ENCODE peak calls at places on chromosomes 4 and X, in six cellular contexts. I is tibial nerve; F is cardiac muscle cell; O is colonic mucosa; C is CD4-positive, CD25-positive, alpha-beta regulatory T cell; W is heart left ventricle. B is an unnamed sample. For H3K36me3, the result is how much of the 10 kb centered on the place peaks cover.

GRCh38 chr4:48333587-48333986 is 7.7 kb upstream of the SLAIN2 start:
- DNase-seq in I (no peak), F (no peak), O (no peak), C (no peak), W (no peak), B (peak)

GRCh38 chr4:21470531-21470930 is 478.0 kb downstream of the KCNIP4 start:
- DNase-seq in I (no peak), F (peak), O (no peak), C (no peak), W (no peak), B (no peak)

GRCh38 chr4:17058506-17058905 is 160.1 kb upstream of the LDB2 start:
- DNase-seq in I (no peak), F (peak), O (no peak), C (no peak), W (peak), B (peak)

GRCh38 chrX:103727115-103727514 is 16.4 kb downstream of the TMEM31 start:
- DNase-seq in I (no peak), F (no peak), O (no peak), C (no peak), W (no peak), B (no peak)

GRCh38 chr4:186701788-186702187 is 21.9 kb downstream of the FAT1 start:
- DNase-seq in I (no peak), F (no peak), O (no peak), C (no peak), W (no peak), B (no peak)

GRCh38 chr4:35511851-35512250 is 732.5 kb downstream of the ARAP2 start:
- DNase-seq in I (no peak), F (no peak), O (no peak), C (no peak), W (no peak), B (no peak)

GRCh38 chr4:81828991-81829390 is 357.3 kb upstream of the RASGEF1B start:
- DNase-seq in I (no peak), F (peak), O (no peak), C (no peak), W (peak), B (no peak)

GRCh38 chrX:109839694-109840358 is 106.8 kb upstream of the ACSL4 start:
- DNase-seq in I (no peak), F (peak), O (no peak), C (no peak), W (peak), B (no peak)

GRCh38 chrX:40165861-40166260 is 68.1 kb upstream of the BCOR start:
- DNase-seq in I (no peak), F (no peak), O (no peak), C (no peak), W (no peak), B (peak)

GRCh38 chrX:40576291-40576690 is 4.5 kb upstream of the ATP6AP2 start:
- DNase-seq in I (no peak), F (no peak), O (no peak), C (no peak), W (no peak), B (no peak)

GRCh38 chrX:70755850-70756249 is 152.7 kb downstream of the TEX11 start:
- DNase-seq in I (no peak), F (no peak), O (no peak), C (peak), W (no peak), B (no peak)

GRCh38 chr4:33998204-33998603 is 2246.1 kb downstream of the ARAP2 start:
- DNase-seq in I (no peak), F (no peak), O (no peak), C (no peak), W (no peak), B (no peak)

GRCh38 chr4:185712350-185713024 is 99.5 kb downstream of the SORBS2 start:
- DNase-seq in I (no peak), F (no peak), O (no peak), C (no peak), W (no peak), B (no peak)

GRCh38 chr4:140947507-140947906 is 185.8 kb downstream of the RNF150 start:
- DNase-seq in I (no peak), F (peak), O (no peak), C (no peak), W (peak), B (no peak)

GRCh38 chr4:41991916-41992767 is 1.8 kb downstream of the SLC30A9 start:
- DNase-seq in I (no peak), F (peak), O (no peak), C (no peak), W (no peak), B (no peak)

GRCh38 chr4:147732516-147733193 is 767 bp downstream of the ARHGAP10 start:
- DNase-seq in I (no peak), F (peak), O (peak), C (no peak), W (peak), B (peak)

GRCh38 chr4:103032575-103032974 is 13.1 kb upstream of the SLC9B1 start:
- DNase-seq in I (no peak), F (peak), O (no peak), C (no peak), W (no peak), B (no peak)

GRCh38 chrX:18649498-18649951 is 22.4 kb downstream of the RS1 start:
- DNase-seq in I (no peak), F (no peak), O (no peak), C (no peak), W (no peak), B (no peak)

GRCh38 chr4:3285558-3286334 is 7.1 kb upstream of the RGS12 start:
- DNase-seq in I (no peak), F (peak), O (no peak), C (no peak), W (no peak), B (peak)

GRCh38 chrX:348461-349117 is 30.0 kb upstream of the GTPBP6 start:
- DNase-seq in I (no peak), F (peak), O (no peak), C (no peak), W (peak), B (peak)

GRCh38 chr4:28469387-28469786 is 1608.7 kb downstream of the STIM2 start:
- DNase-seq in I (no peak), F (no peak), O (no peak), C (no peak), W (no peak), B (no peak)

GRCh38 chrX:81316163-81316562 is 114.3 kb downstream of the SH3BGRL start:
- DNase-seq in I (no peak), F (peak), O (no peak), C (no peak), W (no peak), B (no peak)

GRCh38 chr4:124111922-124112321 is 600.6 kb downstream of the ANKRD50 start:
- DNase-seq in I (no peak), F (peak), O (no peak), C (no peak), W (no peak), B (no peak)

GRCh38 chr4:149353241-149353640 is 462.4 kb downstream of the IQCM start:
- DNase-seq in I (no peak), F (no peak), O (no peak), C (no peak), W (no peak), B (no peak)

GRCh38 chr4:40721730-40722171 is 28.0 kb upstream of the NSUN7 start:
- DNase-seq in I (no peak), F (no peak), O (no peak), C (no peak), W (no peak), B (no peak)

GRCh38 chr4:156346959-156347385 is 393.3 kb upstream of the CTSO start:
- DNase-seq in I (no peak), F (no peak), O (no peak), C (no peak), W (no peak), B (no peak)

GRCh38 chrX:34875204-34875603 is 67.4 kb upstream of the FAM47B start:
- DNase-seq in I (no peak), F (peak), O (no peak), C (no peak), W (no peak), B (peak)

GRCh38 chrX:48938721-48939416 is 18.5 kb downstream of the OTUD5 start:
- DNase-seq in I (no peak), F (no peak), O (no peak), C (peak), W (no peak), B (no peak)

GRCh38 chr4:155805016-155805415 is 46.2 kb downstream of the GUCY1B1 start:
- DNase-seq in I (no peak), F (peak), O (no peak), C (no peak), W (no peak), B (peak)

GRCh38 chr4:717601-718320 is 12.1 kb downstream of the PCGF3 start:
- DNase-seq in I (no peak), F (no peak), O (no peak), C (no peak), W (no peak), B (no peak)

GRCh38 chr4:2927696-2928075 is 35.5 kb downstream of the NOP14 start:
- DNase-seq in I (no peak), F (no peak), O (no peak), C (no peak), W (no peak), B (no peak)

GRCh38 chrX:101029665-101030064 is 22.2 kb downstream of the TRMT2B start:
- DNase-seq in I (no peak), F (no peak), O (no peak), C (no peak), W (no peak), B (no peak)

GRCh38 chrX:83845397-83845796 is 15.5 kb upstream of the CYLC1 start:
- DNase-seq in I (no peak), F (peak), O (no peak), C (no peak), W (no peak), B (peak)

GRCh38 chrX:107731831-107732502 is 43.6 kb downstream of the TSC22D3 start:
- DNase-seq in I (peak), F (peak), O (peak), C (no peak), W (peak), B (peak)

GRCh38 chrX:14357314-14357713 is 172.0 kb upstream of the GLRA2 start:
- DNase-seq in I (no peak), F (no peak), O (no peak), C (no peak), W (no peak), B (peak)

GRCh38 chr4:109816082-109816442 is 500 bp downstream of the GAR1 start:
- DNase-seq in I (no peak), F (no peak), O (peak), C (peak), W (no peak), B (peak)

GRCh38 chrX:22538581-22538980 is 265.9 kb downstream of the CBLL2 start:
- DNase-seq in I (no peak), F (no peak), O (no peak), C (no peak), W (no peak), B (no peak)

GRCh38 chr4:169131556-169132208 is 121.6 kb upstream of the CBR4 start:
- DNase-seq in I (no peak), F (no peak), O (no peak), C (no peak), W (no peak), B (no peak)

GRCh38 chr4:169124661-169125060 is 114.6 kb upstream of the CBR4 start:
- DNase-seq in I (no peak), F (no peak), O (no peak), C (no peak), W (no peak), B (no peak)

GRCh38 chr4:169133932-169134331 is 123.9 kb upstream of the CBR4 start:
- DNase-seq in I (no peak), F (no peak), O (no peak), C (no peak), W (no peak), B (no peak)

GRCh38 chr4:169132561-169133305 is 122.7 kb upstream of the CBR4 start:
- DNase-seq in I (no peak), F (no peak), O (no peak), C (no peak), W (no peak), B (no peak)

DNA sequence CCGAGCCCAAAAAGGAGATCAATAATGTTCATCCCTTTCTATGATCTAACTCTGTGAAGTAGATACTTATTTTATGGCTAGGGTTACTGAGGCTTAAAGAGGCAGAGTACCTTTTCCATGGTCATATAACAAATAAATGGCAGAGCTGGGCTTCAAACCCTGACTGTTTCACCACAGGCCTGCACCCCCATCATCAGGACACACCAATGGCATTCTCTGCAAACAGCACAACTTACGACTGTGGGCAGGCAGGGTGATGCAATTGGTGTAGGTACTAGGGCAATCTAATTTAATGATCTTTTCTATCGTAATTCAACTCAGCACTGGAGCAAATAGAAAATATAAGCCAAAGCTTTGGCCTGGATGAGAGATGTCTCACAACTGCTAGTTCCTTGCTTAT is 118.8 kb upstream of the CBR4 start:
- DNase-seq in I (no peak), F (no peak), O (no peak), C (no peak), W (no peak), B (no peak)
- H3K36me3 ChIP-seq in I (under half), F (under half), O (under half), C (under half), W (under half), B (half or more)

GRCh38 chrX:17497193-17497592 is 122.2 kb downstream of the NHS start:
- DNase-seq in I (no peak), F (no peak), O (no peak), C (no peak), W (no peak), B (no peak)
- H3K27ac ChIP-seq in I (no peak), F (no peak), O (no peak), C (no peak), W (no peak), B (no peak)

GRCh38 chr4:165666836-165667235 is 206.2 kb upstream of the TLL1 start:
- DNase-seq in I (no peak), F (no peak), O (no peak), C (no peak), W (no peak), B (no peak)
- H3K36me3 ChIP-seq in I (under half), F (under half), O (under half), C (under half), W (under half), B (under half)

DNA sequence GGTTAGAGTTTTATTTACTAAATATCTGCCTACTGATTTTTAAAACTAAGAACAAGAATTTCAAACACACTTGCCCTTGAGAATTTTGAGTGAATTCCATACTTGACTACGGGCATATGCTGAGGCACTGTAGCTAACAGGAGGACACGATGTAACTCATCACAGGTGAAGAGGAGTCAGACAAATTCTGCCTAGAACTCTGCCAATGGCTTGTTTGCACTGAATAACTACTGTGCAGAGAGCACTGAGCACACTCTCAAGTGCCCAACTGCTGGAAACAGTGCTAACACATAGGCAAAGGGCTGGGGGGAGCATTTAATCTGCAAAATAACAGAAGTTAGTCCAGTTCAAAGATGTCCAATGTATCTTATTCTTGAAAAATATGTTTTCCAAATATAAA is 104.4 kb downstream of the WDFY3 start:
- DNase-seq in I (no peak), F (no peak), O (no peak), C (no peak), W (no peak), B (no peak)
- H3K27ac ChIP-seq in I (no peak), F (no peak), O (no peak), C (no peak), W (no peak), B (no peak)

GRCh38 chr4:112585977-112586736 is 50.6 kb downstream of the ZGRF1 start:
- DNase-seq in I (no peak), F (no peak), O (no peak), C (no peak), W (no peak), B (no peak)
- H3K36me3 ChIP-seq in I (under half), F (under half), O (under half), C (under half), W (under half), B (under half)

DNA sequence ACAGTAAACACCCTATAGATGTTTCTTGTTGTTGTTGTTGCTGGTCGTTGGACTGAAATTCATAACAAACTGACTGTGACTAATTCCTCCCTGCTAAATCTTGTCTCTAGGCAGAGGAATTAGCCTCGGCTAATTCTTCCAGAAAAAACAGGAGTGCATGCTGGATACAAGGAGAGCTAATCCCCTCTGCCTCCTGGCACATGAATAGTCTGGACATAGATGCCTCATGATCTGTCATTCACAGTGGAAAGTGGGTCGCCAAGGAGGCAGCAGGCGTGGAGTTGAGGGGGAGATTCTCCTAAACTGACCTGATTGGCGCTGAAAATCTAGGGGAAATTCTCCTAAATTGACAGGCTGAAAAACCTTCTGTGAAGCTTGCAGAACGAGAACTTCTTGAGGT is 220.1 kb downstream of the DCTD start:
- DNase-seq in I (no peak), F (no peak), O (no peak), C (no peak), W (no peak), B (no peak)
- H3K27ac ChIP-seq in I (no peak), F (no peak), O (no peak), C (no peak), W (no peak), B (no peak)

DNA sequence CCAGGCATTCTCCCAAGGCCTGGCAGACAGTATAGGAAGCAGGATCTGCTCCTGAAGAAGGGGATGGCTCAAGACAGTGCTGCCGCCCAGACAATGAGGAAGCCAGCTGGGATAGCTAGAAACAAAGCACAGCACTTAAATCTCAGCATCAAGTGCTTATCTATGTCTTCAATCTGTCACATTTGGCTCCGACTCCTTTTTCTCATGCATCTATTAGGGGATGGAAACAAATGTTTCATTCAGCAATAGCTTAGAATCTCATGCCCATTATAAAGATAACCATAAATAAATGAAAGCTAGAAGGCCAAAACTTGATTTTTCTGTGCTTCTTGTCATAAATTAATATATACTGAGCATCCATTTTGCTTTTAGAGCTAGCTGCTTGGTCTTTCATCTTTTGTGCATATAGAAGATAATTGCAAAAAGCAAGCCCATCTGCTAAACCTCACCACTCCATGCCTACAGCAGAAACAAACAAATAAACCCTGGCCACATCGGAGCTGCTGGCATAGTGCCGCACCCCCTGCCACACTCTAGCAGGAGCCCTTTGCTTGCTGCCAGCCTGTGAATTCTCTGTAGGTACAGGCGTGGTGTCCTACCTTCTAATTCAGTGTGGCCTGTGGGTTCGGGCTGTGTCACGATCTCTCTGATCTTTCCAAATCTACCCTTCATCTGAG is 75.9 kb downstream of the AASDH start:
- DNase-seq in I (no peak), F (no peak), O (no peak), C (no peak), W (no peak), B (no peak)
- H3K36me3 ChIP-seq in I (under half), F (under half), O (under half), C (under half), W (under half), B (under half)